ENCODE peak calls at places on chromosomes 13 and 19, in ten cellular contexts. R is amniotic stem cell; N is MCF 10A; M is stimulated activated CD8-positive, alpha-beta memory T cell treated with anti-CD3 and anti-CD28 coated beads, Interleukin-7, amount 100 ng/mL, for 4 hours; G is RPMI8226; Z is D341Med; T is frontal cortex; D is bronchial epithelial cell; I is EH; Y is MM.1S. U is an unnamed sample.

GRCh38 chr19:33411621-33412180 is 38.2 kb downstream of the CEBPG start:
- DNase-seq in R (no peak), N (no peak), M (no peak), G (no peak), Z (no peak), T (no peak), D (no peak), I (no peak), Y (no peak), U (no peak)

GRCh38 chr13:23392925-23393645 is 40.4 kb downstream of the SACS start:
- DNase-seq in R (no peak), N (no peak), M (no peak), G (no peak), Z (no peak), T (no peak), D (no peak), I (no peak), Y (no peak), U (peak)

GRCh38 chr13:61149333-61149730 is 266.3 kb downstream of the PCDH20 start:
- DNase-seq in R (no peak), N (no peak), M (no peak), G (no peak), Z (no peak), T (no peak), D (no peak), I (no peak), Y (no peak), U (no peak)

GRCh38 chr19:18932216-18932841 is 8.7 kb downstream of the HOMER3 start:
- DNase-seq in R (no peak), N (peak), M (peak), G (peak), Z (peak), T (peak), D (peak), I (peak), Y (peak), U (peak)

GRCh38 chr13:92719868-92720267 is 506.7 kb upstream of the GPC6 start:
- DNase-seq in R (no peak), N (no peak), M (no peak), G (no peak), Z (no peak), T (no peak), D (no peak), I (no peak), Y (no peak), U (no peak)

GRCh38 chr19:12750851-12751250 is 740 bp upstream of the BEST2 start:
- DNase-seq in R (no peak), N (no peak), M (no peak), G (no peak), Z (no peak), T (no peak), D (peak), I (no peak), Y (no peak), U (no peak)

GRCh38 chr19:8811315-8812172 is 20.6 kb downstream of the ZNF558 start:
- DNase-seq in R (no peak), N (peak), M (no peak), G (no peak), Z (no peak), T (no peak), D (peak), I (peak), Y (no peak), U (peak)

GRCh38 chr13:99434258-99434788 is 66.9 kb upstream of the TM9SF2 start:
- DNase-seq in R (no peak), N (no peak), M (peak), G (no peak), Z (no peak), T (no peak), D (no peak), I (no peak), Y (no peak), U (no peak)

GRCh38 chr13:111111376-111111937 is 3.7 kb upstream of the ARHGEF7 start:
- DNase-seq in R (no peak), N (no peak), M (no peak), G (no peak), Z (no peak), T (no peak), D (no peak), I (no peak), Y (no peak), U (no peak)

GRCh38 chr19:46393456-46394397 is 19.6 kb downstream of the CCDC8 start:
- DNase-seq in R (no peak), N (no peak), M (no peak), G (no peak), Z (no peak), T (no peak), D (no peak), I (no peak), Y (no peak), U (no peak)

GRCh38 chr13:107295391-107296157 is 727.6 kb upstream of the ARGLU1 start:
- DNase-seq in R (no peak), N (no peak), M (no peak), G (no peak), Z (no peak), T (no peak), D (no peak), I (no peak), Y (no peak), U (no peak)

GRCh38 chr13:70960841-70961443 is 852.7 kb upstream of the KLHL1 start:
- DNase-seq in R (peak), N (peak), M (no peak), G (peak), Z (no peak), T (no peak), D (peak), I (peak), Y (peak), U (no peak)

GRCh38 chr13:102198418-102199322 is 203.2 kb downstream of the FGF14 start:
- DNase-seq in R (no peak), N (peak), M (no peak), G (no peak), Z (no peak), T (no peak), D (peak), I (no peak), Y (no peak), U (no peak)

GRCh38 chr19:43461303-43461702 is 4.1 kb downstream of the LYPD3 start:
- DNase-seq in R (no peak), N (no peak), M (no peak), G (no peak), Z (no peak), T (no peak), D (no peak), I (no peak), Y (no peak), U (no peak)

GRCh38 chr13:42539670-42540069 is 34.3 kb upstream of the TNFSF11 start:
- DNase-seq in R (no peak), N (peak), M (no peak), G (no peak), Z (no peak), T (no peak), D (peak), I (no peak), Y (no peak), U (no peak)